ENCODE peak calls at places on chromosomes 5 and 9, in nine cellular contexts. H, C, N, D, B, L, Y, A and F are unnamed samples.

GRCh38 chr9:8856686-8857329 is 1057.2 kb upstream of the DMAC1 start:
- DNase-seq in H (no peak), C (no peak), N (no peak), D (no peak), B (no peak), L (no peak), Y (no peak), A (no peak), F (no peak)

GRCh38 chr9:128747233-128747632 is 23.3 kb upstream of the ZDHHC12 start:
- DNase-seq in H (no peak), C (no peak), N (no peak), D (peak), B (no peak), L (no peak), Y (no peak), A (no peak), F (no peak)

GRCh38 chr5:30918171-30918570 is 275.3 kb upstream of the CDH6 start:
- DNase-seq in H (no peak), C (no peak), N (no peak), D (no peak), B (no peak), L (no peak), Y (no peak), A (no peak), F (no peak)

GRCh38 chr5:84729326-84729725 is 344.6 kb upstream of the EDIL3 start:
- DNase-seq in H (no peak), C (no peak), N (no peak), D (no peak), B (no peak), L (no peak), Y (no peak), A (no peak), F (no peak)

GRCh38 chr9:125121156-125121555 is 22.2 kb downstream of the SCAI start:
- DNase-seq in H (no peak), C (no peak), N (no peak), D (no peak), B (no peak), L (no peak), Y (no peak), A (no peak), F (no peak)

GRCh38 chr5:118952992-118953651 is 35.2 kb downstream of the DTWD2 start:
- DNase-seq in H (no peak), C (no peak), N (no peak), D (no peak), B (no peak), L (no peak), Y (peak), A (no peak), F (no peak)

GRCh38 chr9:21443849-21444625 is 3.8 kb downstream of the IFNA1 start:
- DNase-seq in H (no peak), C (no peak), N (no peak), D (no peak), B (no peak), L (no peak), Y (no peak), A (no peak), F (no peak)

GRCh38 chr5:137954131-137954879 is 65.0 kb downstream of the PKD2L2 start:
- DNase-seq in H (no peak), C (no peak), N (no peak), D (no peak), B (no peak), L (no peak), Y (no peak), A (no peak), F (no peak)

GRCh38 chr9:132241840-132242620 is 80.2 kb downstream of the NTNG2 start:
- DNase-seq in H (peak), C (no peak), N (peak), D (peak), B (peak), L (no peak), Y (peak), A (no peak), F (no peak)

GRCh38 chr5:41115281-41115680 is 44.1 kb upstream of the MROH2B start:
- DNase-seq in H (no peak), C (no peak), N (no peak), D (no peak), B (no peak), L (no peak), Y (no peak), A (no peak), F (no peak)

GRCh38 chr9:6645153-6646027 is at the start of gene GLDC:
- DNase-seq in H (peak), C (peak), N (no peak), D (peak), B (peak), L (no peak), Y (peak), A (no peak), F (peak)

GRCh38 chr9:101791938-101792337 is 53.5 kb upstream of the GRIN3A start:
- DNase-seq in H (peak), C (peak), N (no peak), D (peak), B (no peak), L (no peak), Y (peak), A (no peak), F (peak)

GRCh38 chr5:82355921-82356454 is 77.8 kb upstream of the RPS23 start:
- DNase-seq in H (no peak), C (no peak), N (no peak), D (no peak), B (no peak), L (no peak), Y (no peak), A (no peak), F (no peak)

GRCh38 chr9:96022445-96023031 is 147.0 kb downstream of the ERCC6L2 start:
- DNase-seq in H (peak), C (peak), N (peak), D (peak), B (no peak), L (no peak), Y (peak), A (no peak), F (no peak)

GRCh38 chr9:88535226-88535931 is 401 bp downstream of the NXNL2 start:
- DNase-seq in H (peak), C (no peak), N (peak), D (no peak), B (peak), L (no peak), Y (peak), A (no peak), F (peak)

GRCh38 chr5:74903165-74903787 is 37.1 kb upstream of the FAM169A start:
- DNase-seq in H (peak), C (peak), N (no peak), D (peak), B (peak), L (peak), Y (peak), A (no peak), F (peak)

GRCh38 chr5:114450516-114450909 is 88.6 kb downstream of the KCNN2 start:
- DNase-seq in H (no peak), C (no peak), N (no peak), D (no peak), B (no peak), L (no peak), Y (no peak), A (no peak), F (peak)

GRCh38 chr5:180334176-180334575 is 19.0 kb downstream of the GFPT2 start:
- DNase-seq in H (no peak), C (no peak), N (no peak), D (no peak), B (no peak), L (no peak), Y (no peak), A (no peak), F (no peak)

GRCh38 chr5:135467051-135467625 is 15.0 kb upstream of the TIFAB start:
- DNase-seq in H (no peak), C (no peak), N (no peak), D (no peak), B (no peak), L (no peak), Y (no peak), A (peak), F (no peak)

GRCh38 chr5:39205550-39205949 is 13.8 kb downstream of the FYB1 start:
- DNase-seq in H (no peak), C (no peak), N (no peak), D (no peak), B (no peak), L (no peak), Y (no peak), A (no peak), F (no peak)

GRCh38 chr5:39202594-39203290 is 16.6 kb downstream of the FYB1 start:
- DNase-seq in H (no peak), C (no peak), N (no peak), D (no peak), B (no peak), L (no peak), Y (no peak), A (no peak), F (no peak)

GRCh38 chr5:39201795-39202593 is 17.4 kb downstream of the FYB1 start:
- DNase-seq in H (no peak), C (no peak), N (no peak), D (no peak), B (no peak), L (no peak), Y (no peak), A (no peak), F (no peak)

GRCh38 chr5:39203291-39203922 is 16.0 kb downstream of the FYB1 start:
- DNase-seq in H (no peak), C (no peak), N (no peak), D (no peak), B (no peak), L (no peak), Y (no peak), A (no peak), F (no peak)

GRCh38 chr5:39203951-39204350 is 15.4 kb downstream of the FYB1 start:
- DNase-seq in H (no peak), C (no peak), N (no peak), D (no peak), B (no peak), L (no peak), Y (no peak), A (no peak), F (no peak)
- TF ChIP-seq CTCF in H (no peak), C (no peak), N (no peak), D (no peak), B (no peak), L (no peak), Y (no peak), A (no peak), F (no peak)

GRCh38 chr5:154540600-154540999 is 62.6 kb upstream of the HAND1 start:
- DNase-seq in H (no peak), C (no peak), N (no peak), D (no peak), B (no peak), L (no peak), Y (no peak), A (no peak), F (no peak)
- TF ChIP-seq CTCF in H (no peak), C (no peak), N (no peak), D (no peak), B (no peak), L (no peak), Y (no peak), A (no peak), F (no peak)

GRCh38 chr9:69822091-69822750 is 1.6 kb downstream of the CFAP95 start:
- DNase-seq in H (no peak), C (no peak), N (no peak), D (no peak), B (no peak), L (no peak), Y (no peak), A (no peak), F (no peak)
- TF ChIP-seq CTCF in H (no peak), C (peak), N (no peak), D (no peak), B (no peak), L (no peak), Y (peak), A (no peak), F (no peak)

GRCh38 chr5:77828445-77828844 is 52.3 kb upstream of the TBCA start:
- DNase-seq in H (no peak), C (no peak), N (no peak), D (no peak), B (no peak), L (no peak), Y (no peak), A (no peak), F (no peak)
- TF ChIP-seq CTCF in H (no peak), C (peak), N (no peak), D (no peak), B (no peak), L (no peak), Y (peak), A (no peak), F (peak)